ENCODE peak calls at places on chromosomes 16 and 17, in six cellular contexts. P is tibial artery, N is AG04450, U is D721Med, T is astrocyte of the spinal cord, R is HL-60. C is an unnamed sample.

GRCh38 chr17:34847939-34848338 is 113.3 kb downstream of the CCT6B start:
- DNase-seq in R (peak), N (no peak), P (no peak), T (no peak), U (no peak), C (no peak)

GRCh38 chr17:2233441-2233947 is 70.1 kb downstream of the SMG6 start:
- DNase-seq in R (no peak), T (peak), N (no peak), U (no peak), P (peak), C (no peak)

GRCh38 chr16:65224994-65225393 is 103.1 kb upstream of the CDH11 start:
- DNase-seq in R (no peak), T (no peak), U (no peak), P (no peak), N (no peak), C (no peak)

GRCh38 chr17:49443862-49444261 is 29.2 kb upstream of the PHB1 start:
- DNase-seq in P (no peak), R (no peak), T (peak), N (no peak), U (no peak), C (no peak)

GRCh38 chr17:34797724-34798123 is 163.5 kb downstream of the CCT6B start:
- DNase-seq in N (no peak), U (no peak), T (no peak), R (peak), P (no peak), C (no peak)

GRCh38 chr17:14098246-14098645 is 28.9 kb downstream of the COX10 start:
- DNase-seq in T (no peak), P (no peak), U (no peak), R (peak), N (no peak), C (no peak)

GRCh38 chr16:30780549-30780948 is 6.5 kb downstream of the ZNF629 start:
- DNase-seq in P (no peak), R (no peak), T (no peak), N (no peak), U (no peak), C (no peak)

GRCh38 chr17:45394001-45394912 is 38.4 kb downstream of the ARHGAP27 start:
- DNase-seq in N (no peak), U (no peak), T (no peak), P (no peak), R (no peak), C (no peak)

GRCh38 chr17:79182176-79183160 is 107.8 kb downstream of the ENGASE start:
- DNase-seq in U (no peak), N (no peak), T (no peak), P (no peak), R (no peak), C (no peak)

GRCh38 chr16:86529160-86529559 is 18.8 kb downstream of the FOXF1 start:
- DNase-seq in P (no peak), T (no peak), U (no peak), N (no peak), R (no peak), C (no peak)

GRCh38 chr16:89958068-89958467 is 9.5 kb downstream of the DEF8 start:
- DNase-seq in N (no peak), U (no peak), P (no peak), T (peak), R (no peak), C (no peak)

GRCh38 chr17:67488161-67488560 is 111.1 kb downstream of the PITPNC1 start:
- DNase-seq in U (no peak), N (no peak), P (peak), T (no peak), R (no peak), C (no peak)

GRCh38 chr16:50781043-50781442 is 39.2 kb downstream of the CYLD start:
- DNase-seq in U (no peak), N (no peak), R (no peak), T (no peak), P (no peak), C (no peak)
- TF ChIP-seq CTCF in U (no peak), N (peak), R (no peak), T (peak), P (no peak), C (peak)

GRCh38 chr16:24745791-24746190 is 16.3 kb downstream of the TNRC6A start:
- DNase-seq in T (no peak), U (no peak), P (no peak), N (no peak), R (peak), C (no peak)
- TF ChIP-seq CTCF in T (no peak), U (no peak), P (no peak), N (no peak), R (no peak), C (no peak)

DNA sequence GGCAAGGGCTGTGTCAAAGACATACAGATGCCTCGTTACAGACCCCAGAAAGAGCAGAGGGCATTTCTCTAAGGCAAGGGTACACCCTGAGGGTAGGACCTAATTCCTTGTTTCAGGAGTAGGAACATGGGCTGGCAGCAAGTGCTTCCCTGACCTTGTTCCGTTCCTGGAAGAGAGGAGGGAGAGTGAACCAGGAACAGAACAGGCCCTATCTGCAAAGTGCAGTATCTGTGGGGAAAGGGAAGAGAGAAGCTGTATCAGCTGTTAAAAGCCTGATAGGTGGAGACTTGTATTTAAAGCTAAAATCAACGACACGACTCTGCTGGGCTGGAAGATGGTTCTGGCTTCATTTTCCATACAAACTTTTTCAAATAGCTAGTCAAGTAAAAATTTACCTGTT is 26.1 kb upstream of the FASN start:
- DNase-seq in R (no peak), N (no peak), U (no peak), P (no peak), T (no peak), C (no peak)
- TF ChIP-seq CTCF in R (no peak), N (no peak), U (no peak), P (no peak), T (no peak), C (no peak)

DNA sequence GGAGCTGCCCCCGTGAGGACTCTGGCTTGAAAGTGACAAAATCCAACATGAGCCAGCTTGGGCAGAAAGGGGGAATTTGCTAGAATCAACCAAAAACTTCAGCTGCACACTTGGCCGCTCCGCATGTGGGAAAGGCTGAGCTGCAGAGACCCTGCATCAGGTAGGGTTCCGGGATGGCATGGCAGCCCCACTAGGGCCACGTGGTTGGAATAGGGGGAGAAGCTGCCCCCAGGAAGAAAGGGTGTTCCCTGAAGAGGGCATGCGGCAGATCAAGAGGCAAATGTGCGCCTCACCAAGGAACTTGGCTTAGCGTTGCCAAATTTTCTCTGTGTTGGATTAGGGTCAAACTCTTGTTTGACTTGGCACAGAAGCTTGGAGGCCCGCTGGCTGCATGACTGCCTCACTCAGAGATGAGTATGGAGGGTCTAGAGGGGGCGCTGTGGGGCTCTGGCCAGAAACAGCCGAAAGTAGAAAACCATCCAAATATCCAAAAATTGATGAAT is 29.2 kb upstream of the WFIKKN2 start:
- DNase-seq in T (peak), U (no peak), N (no peak), P (no peak), R (no peak), C (no peak)
- TF ChIP-seq CTCF in T (peak), U (peak), N (peak), P (no peak), R (no peak), C (peak)

GRCh38 chr16:5056347-5056746 is 9.4 kb downstream of the C16orf89 start:
- DNase-seq in R (no peak), N (no peak), P (no peak), T (no peak), U (no peak), C (no peak)
- TF ChIP-seq CTCF in R (peak), N (peak), P (no peak), T (peak), U (peak), C (peak)

GRCh38 chr17:4032738-4033137 is 68.5 kb upstream of the ATP2A3 start:
- DNase-seq in R (no peak), T (no peak), U (no peak), P (no peak), N (no peak), C (no peak)
- TF ChIP-seq CTCF in R (no peak), T (no peak), U (no peak), P (no peak), N (no peak), C (no peak)

C was measured in CD14-positive monocyte.